ENCODE peak calls at places on chromosomes 4 and X, in four cellular contexts. D, E, P and S are unnamed samples.

GRCh38 chr4:84596826-84597225 is 13.9 kb downstream of the CDS1 start:
- ATAC-seq in P (peak), D (no peak), E (no peak), S (no peak)

GRCh38 chr4:123967360-123967759 is 570.8 kb downstream of the SPRY1 start:
- ATAC-seq in E (no peak), P (no peak), D (no peak), S (peak)

GRCh38 chr4:86895692-86896488 is 3.7 kb upstream of the C4orf36 start:
- ATAC-seq in E (peak), D (peak), P (peak), S (peak)

GRCh38 chr4:2651546-2651945 is 104.6 kb downstream of the TNIP2 start:
- ATAC-seq in P (peak), E (no peak), D (no peak), S (no peak)

GRCh38 chrX:53321216-53321942 is 40.0 kb upstream of the IQSEC2 start:
- ATAC-seq in P (no peak), E (peak), D (no peak), S (peak)

GRCh38 chr4:174707277-174707676 is 121.8 kb downstream of the GLRA3 start:
- ATAC-seq in E (no peak), P (peak), D (no peak), S (no peak)

GRCh38 chr4:126890994-126891393 is 741.8 kb upstream of the INTU start:
- ATAC-seq in P (no peak), D (no peak), E (no peak), S (no peak)

GRCh38 chr4:108947526-108947925 is 184.7 kb upstream of the ETNPPL start:
- ATAC-seq in P (no peak), E (no peak), D (no peak), S (no peak)

GRCh38 chr4:183876268-183876934 is 28.7 kb upstream of the STOX2 start:
- ATAC-seq in P (no peak), E (peak), D (peak), S (peak)

GRCh38 chr4:76498550-76498949 is 63.5 kb downstream of the SHROOM3 start:
- ATAC-seq in P (no peak), D (peak), E (no peak), S (no peak)

GRCh38 chr4:116849620-116850019 is 235.8 kb downstream of the TRAM1L1 start:
- ATAC-seq in E (no peak), P (no peak), D (no peak), S (no peak)

GRCh38 chrX:10245901-10246696 is 89.3 kb downstream of the CLCN4 start:
- ATAC-seq in E (no peak), D (no peak), P (no peak), S (no peak)

GRCh38 chrX:74242050-74242449 is 61.9 kb upstream of the ZCCHC13 start:
- ATAC-seq in D (peak), P (no peak), E (no peak), S (peak)

GRCh38 chr4:168817418-168817817 is 192.6 kb downstream of the CBR4 start:
- ATAC-seq in E (no peak), D (no peak), P (no peak), S (no peak)

GRCh38 chr4:186623546-186623945 is 68.2 kb upstream of the MTNR1A start:
- ATAC-seq in E (no peak), P (no peak), D (no peak), S (no peak)

DNA sequence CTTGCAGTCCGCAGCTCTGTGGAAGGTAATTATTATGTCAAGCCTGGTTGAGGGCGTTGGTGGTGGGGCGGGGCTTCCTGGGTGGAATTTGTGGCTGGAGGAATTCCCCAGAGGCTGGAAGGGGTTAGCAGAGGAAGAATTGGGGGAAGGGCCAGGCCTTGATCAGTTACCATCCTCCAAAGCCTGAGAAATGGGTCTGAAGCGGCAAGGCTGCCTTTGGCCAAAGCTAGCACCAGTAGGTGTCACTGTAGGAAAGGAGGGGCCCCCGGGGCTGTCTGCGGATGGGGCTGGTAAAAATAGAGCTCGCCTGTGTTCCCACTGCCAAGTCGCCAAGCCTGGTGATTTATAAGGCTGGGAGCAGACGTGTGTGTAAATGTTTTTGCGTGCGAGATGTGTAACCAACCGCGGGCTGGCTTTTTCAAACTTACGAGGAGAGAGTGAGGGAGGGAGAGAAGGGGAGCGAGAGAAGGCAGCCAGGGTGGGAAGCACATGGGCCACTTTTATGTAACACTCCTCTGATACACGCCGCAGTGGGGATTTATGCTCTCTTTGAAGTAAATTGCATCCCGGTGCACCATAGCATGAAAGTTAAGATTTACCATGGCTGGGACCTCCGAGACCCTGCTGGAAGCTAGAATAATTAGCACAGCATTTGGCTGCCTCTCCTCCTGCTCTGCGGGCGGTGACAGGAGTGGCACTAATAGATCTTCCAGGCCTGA is 366.9 kb downstream of the BCOR start:
- ATAC-seq in D (peak), E (peak), P (peak), S (peak)
- TF ChIP-seq EP300 in D (no peak), E (no peak), P (no peak), S (no peak)

DNA sequence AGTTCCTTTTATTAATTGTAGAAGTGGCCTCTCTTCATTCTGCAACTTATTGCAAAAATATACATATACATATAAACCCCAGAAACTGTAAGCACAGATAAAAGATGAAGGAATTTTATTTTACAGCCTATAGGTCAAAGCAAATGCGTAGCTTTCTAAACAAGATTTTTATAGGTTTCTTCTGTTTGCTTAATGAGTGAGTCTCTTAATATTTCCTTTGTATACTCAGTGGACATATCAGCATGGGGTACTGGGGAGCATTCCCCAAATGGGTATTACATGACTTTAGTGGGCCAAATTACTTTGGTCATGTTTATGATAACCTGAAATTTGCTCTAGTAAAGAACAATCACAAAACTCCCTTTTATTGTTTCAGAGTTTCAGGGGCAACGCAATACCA is 1698.6 kb upstream of the IGFBP7 start:
- ATAC-seq in D (no peak), P (no peak), E (no peak), S (no peak)
- H3K27ac ChIP-seq in D (no peak), P (no peak), E (peak), S (no peak)

GRCh38 chrX:48956728-48957414 is 536 bp downstream of the OTUD5 start:
- ATAC-seq in E (no peak), P (no peak), D (no peak), S (no peak)

GRCh38 chrX:48957477-48957826 is at the start of gene OTUD5:
- ATAC-seq in E (peak), D (peak), P (peak), S (peak)

GRCh38 chrX:48958635-48959094 is 1.3 kb upstream of the OTUD5 start:
- ATAC-seq in E (no peak), P (no peak), D (peak), S (peak)

GRCh38 chrX:48960291-48960690 is 2.9 kb upstream of the OTUD5 start:
- ATAC-seq in D (no peak), E (no peak), P (no peak), S (no peak)

GRCh38 chrX:48957827-48958634 is 624 bp upstream of the OTUD5 start:
- ATAC-seq in P (peak), D (peak), E (peak), S (peak)
- TF ChIP-seq EP300 in P (no peak), D (no peak), E (no peak), S (no peak)

GRCh38 chr4:125832161-125832560 is 517.4 kb downstream of the FAT4 start:
- ATAC-seq in D (no peak), E (no peak), P (no peak), S (no peak)

GRCh38 chr4:125826801-125827200 is 512.0 kb downstream of the FAT4 start:
- ATAC-seq in D (no peak), P (no peak), E (no peak), S (no peak)

GRCh38 chr4:125828316-125828715 is 513.6 kb downstream of the FAT4 start:
- ATAC-seq in P (no peak), D (no peak), E (no peak), S (no peak)

GRCh38 chr4:125827338-125828074 is 512.8 kb downstream of the FAT4 start:
- ATAC-seq in P (no peak), E (no peak), D (no peak), S (no peak)
- H3K27ac ChIP-seq in P (no peak), E (no peak), D (no peak), S (no peak)

DNA sequence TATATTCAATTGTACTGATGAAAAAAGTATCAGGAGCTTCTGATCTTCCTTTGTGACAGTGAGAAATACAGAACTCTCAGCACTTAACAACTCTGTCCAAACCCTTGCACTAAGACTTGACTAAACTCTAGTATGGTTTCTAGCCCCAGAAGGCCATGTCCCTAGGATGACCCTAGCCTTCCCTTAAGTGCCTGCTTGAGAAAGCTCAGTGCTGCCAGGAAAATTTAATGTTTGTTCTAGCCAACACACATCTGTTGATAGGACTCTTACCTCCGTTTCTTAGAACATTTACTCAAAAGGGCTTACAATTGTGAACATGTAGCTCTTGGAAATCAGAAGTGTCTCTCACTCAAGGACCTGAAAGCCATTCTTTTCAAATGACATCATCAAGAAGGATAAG is 1055.2 kb upstream of the FTHL17 start:
- ATAC-seq in D (no peak), E (no peak), P (no peak), S (no peak)
- TF ChIP-seq EP300 in D (no peak), E (no peak), P (no peak), S (no peak)

GRCh38 chrX:111543212-111543762 is 31.8 kb downstream of the SERTM2 start:
- ATAC-seq in E (no peak), D (no peak), P (no peak), S (no peak)
- H3K27ac ChIP-seq in E (no peak), D (no peak), P (no peak), S (no peak)

GRCh38 chr4:119300388-119301131 is 21.4 kb downstream of the FABP2 start:
- ATAC-seq in P (peak), D (peak), E (peak), S (peak)
- TF ChIP-seq EP300 in P (no peak), D (peak), E (no peak), S (no peak)

DNA sequence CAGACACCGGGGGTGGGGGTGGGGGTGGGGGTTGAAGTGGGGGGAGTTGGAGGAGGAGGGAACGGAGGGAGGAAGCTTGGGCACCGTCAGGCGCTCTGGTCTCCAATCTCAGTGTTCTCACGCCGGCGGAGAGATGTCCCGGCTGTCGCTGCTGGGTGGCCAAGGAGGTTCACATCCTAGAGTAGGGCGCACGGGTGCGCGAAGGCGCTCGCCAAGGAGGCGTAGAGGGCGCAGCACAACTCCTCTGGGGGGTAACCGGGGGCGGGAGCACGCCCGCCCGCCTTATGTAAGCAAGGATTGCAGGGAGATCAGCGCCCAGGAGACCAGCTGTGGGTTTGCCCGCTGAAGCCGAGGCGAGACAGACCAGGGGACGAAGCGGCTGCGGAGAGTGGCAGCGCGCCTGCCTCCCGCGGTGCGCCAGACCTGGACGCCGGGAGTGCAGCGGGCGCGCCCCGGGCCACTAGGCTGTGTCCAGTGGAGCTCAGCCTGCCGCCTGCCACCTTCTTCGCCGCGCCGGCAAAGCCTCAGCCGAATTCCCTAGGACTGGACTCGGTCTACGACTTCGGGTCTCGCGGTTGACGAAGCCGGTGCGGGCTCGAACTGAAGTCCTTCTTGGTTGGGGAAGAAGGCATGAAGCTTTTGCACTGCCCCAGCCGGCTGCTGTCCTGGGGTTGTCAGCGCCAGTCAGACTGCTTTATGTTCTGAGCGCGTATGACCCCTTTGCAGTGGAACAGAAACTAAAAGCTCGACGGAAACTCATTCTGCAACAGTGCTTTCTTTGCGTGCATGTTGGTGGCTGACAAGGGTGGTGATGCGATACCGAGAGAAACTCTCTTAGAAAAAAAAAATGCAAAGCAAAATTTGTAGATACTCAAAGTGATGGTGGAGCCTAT is 719 bp upstream of the UNC5C start:
- ATAC-seq in P (peak), E (peak), D (peak), S (peak)
- H3K27ac ChIP-seq in P (no peak), E (peak), D (no peak), S (peak)

GRCh38 chrX:77788050-77788449 is 2.0 kb upstream of the ATRX start:
- ATAC-seq in D (peak), E (peak), P (peak), S (no peak)

GRCh38 chrX:77785400-77785745 is 643 bp downstream of the ATRX start:
- ATAC-seq in P (peak), D (no peak), E (peak), S (peak)

GRCh38 chrX:77785746-77786548 is at the start of gene ATRX:
- ATAC-seq in D (peak), P (peak), E (peak), S (peak)
- TF ChIP-seq EP300 in D (no peak), P (no peak), E (no peak), S (no peak)

GRCh38 chr4:79170077-79170476 is 155.8 kb downstream of the NAA11 start:
- ATAC-seq in E (no peak), P (no peak), D (no peak), S (no peak)

GRCh38 chr4:79177388-79177787 is 148.5 kb downstream of the NAA11 start:
- ATAC-seq in P (no peak), E (no peak), D (no peak), S (no peak)

GRCh38 chr4:79174855-79175254 is 151.0 kb downstream of the NAA11 start:
- ATAC-seq in D (no peak), E (no peak), P (peak), S (no peak)

GRCh38 chr4:79176351-79176750 is 149.5 kb downstream of the NAA11 start:
- ATAC-seq in P (no peak), D (no peak), E (no peak), S (no peak)

DNA sequence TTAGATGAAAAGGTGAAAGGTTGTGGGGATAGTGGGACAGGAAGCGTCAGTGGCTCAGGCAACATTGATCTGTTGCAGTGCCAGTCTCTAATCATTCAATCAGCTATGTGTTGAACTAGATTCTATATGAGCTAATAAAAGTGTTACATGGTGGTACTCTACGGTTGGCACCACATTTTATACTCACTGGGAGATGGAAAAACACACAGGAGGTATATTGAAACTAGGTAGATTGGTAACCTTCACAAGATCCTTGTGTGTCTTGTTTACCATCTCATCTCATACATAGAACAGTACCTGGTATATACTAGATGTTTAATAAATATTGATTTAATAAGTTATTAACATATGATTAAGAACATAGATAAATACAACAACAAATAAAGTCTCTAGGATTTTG is 152.7 kb downstream of the NAA11 start:
- ATAC-seq in P (no peak), E (no peak), D (no peak), S (no peak)
- H3K27ac ChIP-seq in P (no peak), E (no peak), D (no peak), S (no peak)